ENCODE peak calls at places on chromosomes 1 and 21, in four cellular contexts. C, Q, E and V are unnamed samples.

GRCh38 chr1:162276493-162276892 is 100.2 kb downstream of the SPATA46 start:
- DNase-seq in C (no peak), Q (peak), E (peak), V (no peak)

GRCh38 chr1:54547601-54548388 is at the start of gene ACOT11:
- DNase-seq in E (peak), C (no peak), Q (peak), V (peak)

GRCh38 chr1:203593723-203594122 is 32.9 kb upstream of the ATP2B4 start:
- DNase-seq in Q (no peak), E (peak), C (no peak), V (peak)

GRCh38 chr1:6954596-6954995 is 169.3 kb downstream of the CAMTA1 start:
- DNase-seq in Q (no peak), E (no peak), C (no peak), V (no peak)

GRCh38 chr1:93440272-93440671 is 7.6 kb upstream of the FNBP1L start:
- DNase-seq in Q (peak), E (no peak), C (no peak), V (no peak)

GRCh38 chr1:9714257-9714718 is 62.8 kb downstream of the PIK3CD start:
- DNase-seq in C (no peak), E (peak), Q (no peak), V (peak)

GRCh38 chr1:92957020-92957734 is 4.1 kb downstream of the DIPK1A start:
- DNase-seq in E (peak), Q (no peak), C (peak), V (no peak)

GRCh38 chr1:7770939-7771672 is at the start of gene VAMP3:
- DNase-seq in Q (peak), C (peak), E (peak), V (peak)

GRCh38 chr1:90133133-90133532 is 138.2 kb downstream of the ZNF326 start:
- DNase-seq in Q (peak), E (peak), C (no peak), V (peak)

GRCh38 chr21:37198989-37199924 is 67.9 kb downstream of the VPS26C start:
- DNase-seq in Q (no peak), E (no peak), C (no peak), V (no peak)

GRCh38 chr1:52631759-52632331 is 1.1 kb upstream of the SHISAL2A start:
- DNase-seq in Q (no peak), E (peak), C (no peak), V (no peak)

GRCh38 chr1:153973071-153973470 is 4.4 kb downstream of the JTB start:
- DNase-seq in E (no peak), C (no peak), Q (no peak), V (no peak)

DNA sequence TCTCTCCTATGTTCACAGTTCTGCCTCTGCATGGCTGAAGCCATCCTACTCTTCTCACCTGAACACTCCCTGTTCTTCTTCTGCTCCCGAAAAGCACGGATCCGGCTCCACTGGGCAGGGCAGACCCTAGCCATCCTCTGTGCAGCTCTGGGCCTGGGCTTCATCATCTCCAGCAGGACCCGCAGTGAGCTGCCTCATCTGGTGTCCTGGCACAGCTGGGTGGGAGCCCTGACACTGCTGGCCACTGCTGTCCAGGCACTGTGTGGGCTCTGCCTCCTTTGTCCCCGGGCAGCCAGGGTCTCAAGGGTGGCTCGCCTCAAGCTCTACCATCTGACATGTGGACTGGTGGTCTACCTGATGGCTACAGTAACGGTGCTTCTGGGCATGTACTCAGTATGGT is 1.8 kb downstream of the CYB561D1 start:
- DNase-seq in C (no peak), E (no peak), Q (no peak), V (no peak)
- TF ChIP-seq MAX in C (no peak), E (no peak), Q (no peak), V (no peak)

GRCh38 chr1:206982216-206982615 is 12.0 kb upstream of the FCAMR start:
- DNase-seq in Q (peak), E (peak), C (no peak), V (peak)
- TF ChIP-seq NR2C2 in Q (no peak), E (no peak), C (no peak), V (no peak)

GRCh38 chr1:11847667-11848445 is at the start of gene NPPA:
- DNase-seq in Q (no peak), E (no peak), C (no peak), V (no peak)
- TF ChIP-seq MAX in Q (no peak), E (no peak), C (no peak), V (no peak)

GRCh38 chr1:237664327-237664726 is 226.4 kb downstream of the ZP4 start:
- DNase-seq in C (no peak), Q (no peak), E (no peak), V (no peak)
- TF ChIP-seq NR2C2 in C (no peak), Q (no peak), E (no peak), V (no peak)

DNA sequence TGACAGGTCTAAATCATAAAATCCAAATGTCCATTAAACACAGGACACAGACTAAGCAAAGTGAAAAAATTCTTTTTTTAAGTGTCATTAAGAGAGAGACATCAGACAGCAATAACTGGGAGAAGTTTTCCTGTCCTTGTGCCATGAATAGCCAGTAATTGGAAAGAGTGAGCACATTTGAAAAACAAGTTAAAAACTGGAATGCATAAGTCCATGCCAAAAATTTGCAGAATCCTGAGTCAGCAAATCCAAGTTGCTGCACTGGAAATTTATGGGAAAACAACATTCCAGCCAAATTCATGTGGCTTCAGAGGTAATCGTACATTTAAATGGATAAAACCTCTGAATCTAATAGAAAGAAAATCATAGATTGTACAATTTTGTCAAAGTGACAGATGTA is 291.4 kb downstream of the LRRC40 start:
- DNase-seq in C (no peak), E (no peak), Q (no peak), V (no peak)
- TF ChIP-seq MAX in C (no peak), E (no peak), Q (no peak), V (no peak)

DNA sequence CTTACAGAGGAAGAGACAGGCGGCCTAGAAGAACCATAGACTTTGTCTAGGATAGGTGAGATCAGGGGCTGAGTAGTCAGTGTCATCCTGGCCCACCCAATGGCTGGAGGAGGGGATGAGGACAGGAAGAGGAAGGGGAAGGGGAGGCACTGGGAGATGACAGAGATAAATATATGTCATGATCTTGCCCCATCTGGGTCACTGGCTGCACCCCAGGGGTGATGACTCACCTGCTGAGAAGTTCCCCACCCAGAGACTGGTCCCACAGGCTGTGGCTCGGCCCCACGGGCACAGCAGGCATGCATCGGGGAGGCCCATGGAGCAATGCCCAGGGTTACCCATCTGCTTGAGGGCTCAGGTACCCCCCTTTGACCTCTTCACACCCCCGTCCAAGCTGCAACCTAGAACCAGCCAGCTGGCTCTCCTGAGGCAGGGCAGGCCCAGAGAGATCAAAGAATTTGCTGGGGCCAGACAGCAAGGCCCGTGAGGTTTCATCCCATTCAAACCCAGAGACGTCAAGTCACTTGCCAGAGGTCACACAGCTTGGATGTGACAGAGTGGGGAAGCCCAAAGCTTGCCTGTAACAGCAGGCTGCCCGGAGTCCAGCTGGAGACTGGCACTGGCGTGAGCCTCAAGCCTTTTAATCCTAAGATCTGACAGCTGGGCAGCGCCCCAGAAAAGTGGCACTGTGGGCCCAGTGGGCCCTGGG is 34.7 kb upstream of the CASZ1 start:
- DNase-seq in E (no peak), Q (no peak), C (no peak), V (no peak)
- TF ChIP-seq NR2C2 in E (no peak), Q (no peak), C (no peak), V (no peak)